ENCODE peak calls at places on chromosomes 2 and 18, in five cellular contexts. H is A549, R is spleen, N is uterus, E is psoas muscle. D is an unnamed sample.

GRCh38 chr18:23882616-23883276 is 131.8 kb upstream of the TTC39C start:
- DNase-seq in H (no peak), R (no peak), N (no peak), E (no peak), D (no peak)

GRCh38 chr18:5040476-5040875 is 156.6 kb downstream of the AKAIN1 start:
- DNase-seq in H (no peak), R (no peak), N (no peak), E (no peak), D (no peak)

GRCh38 chr18:26135563-26135962 is 1.9 kb downstream of the PSMA8 start:
- DNase-seq in H (no peak), R (no peak), N (no peak), E (no peak), D (no peak)

GRCh38 chr2:238132463-238133450 is 5.7 kb upstream of the KLHL30 start:
- DNase-seq in H (no peak), R (peak), N (no peak), E (peak), D (no peak)

GRCh38 chr2:74599676-74600075 is 45.2 kb downstream of the DOK1 start:
- DNase-seq in H (no peak), R (no peak), N (no peak), E (no peak), D (no peak)

GRCh38 chr2:232988444-232988843 is 24.6 kb downstream of the NGEF start:
- DNase-seq in H (peak), R (peak), N (peak), E (no peak), D (peak)

GRCh38 chr2:111634050-111634784 is 249.8 kb downstream of the ANAPC1 start:
- DNase-seq in H (no peak), R (no peak), N (no peak), E (no peak), D (no peak)

GRCh38 chr2:43950383-43951008 is 45.3 kb downstream of the LRPPRC start:
- DNase-seq in H (peak), R (no peak), N (no peak), E (no peak), D (peak)

GRCh38 chr2:96952976-96953610 is 33.3 kb downstream of the FAM178B start:
- DNase-seq in H (no peak), R (no peak), N (peak), E (peak), D (no peak)

GRCh38 chr18:1653873-1654272 is 749.2 kb downstream of the ADCYAP1 start:
- DNase-seq in H (no peak), R (no peak), N (no peak), E (no peak), D (no peak)

GRCh38 chr2:240568678-240569522 is 616 bp downstream of the RNPEPL1 start:
- DNase-seq in H (peak), R (peak), N (peak), E (peak), D (peak)

GRCh38 chr2:113214141-113214540 is 40.4 kb downstream of the PSD4 start:
- DNase-seq in H (no peak), R (no peak), N (no peak), E (no peak), D (no peak)

GRCh38 chr2:148201075-148202004 is 180.4 kb downstream of the MBD5 start:
- DNase-seq in H (peak), R (no peak), N (no peak), E (peak), D (peak)

GRCh38 chr2:239944706-239945551 is 80.2 kb downstream of the NDUFA10 start:
- DNase-seq in H (no peak), R (peak), N (peak), E (peak), D (no peak)

GRCh38 chr2:160388464-160389263 is 104.9 kb downstream of the RBMS1 start:
- DNase-seq in H (no peak), R (peak), N (no peak), E (peak), D (no peak)

GRCh38 chr2:128385365-128385764 is 66.7 kb upstream of the HS6ST1 start:
- DNase-seq in H (no peak), R (peak), N (peak), E (peak), D (no peak)

GRCh38 chr2:241776336-241777166 is at the start of gene GAL3ST2:
- DNase-seq in H (no peak), R (peak), N (no peak), E (no peak), D (no peak)

GRCh38 chr18:64019922-64020756 is 50.3 kb downstream of the SERPINB8 start:
- DNase-seq in H (no peak), R (no peak), N (no peak), E (no peak), D (no peak)

GRCh38 chr18:48917579-48918101 is 33.1 kb downstream of the SMAD7 start:
- DNase-seq in H (no peak), R (no peak), N (no peak), E (no peak), D (no peak)

GRCh38 chr2:21821697-21822227 is 698.0 kb downstream of the TDRD15 start:
- DNase-seq in H (no peak), R (no peak), N (no peak), E (no peak), D (no peak)

GRCh38 chr2:675982-676646 is 1.1 kb downstream of the TMEM18 start:
- DNase-seq in H (peak), R (no peak), N (peak), E (peak), D (no peak)

GRCh38 chr2:36277146-36277808 is 78.3 kb upstream of the CRIM1 start:
- DNase-seq in H (peak), R (no peak), N (no peak), E (no peak), D (no peak)

GRCh38 chr2:156338578-156338977 is 6.1 kb upstream of the NR4A2 start:
- DNase-seq in H (peak), R (no peak), N (no peak), E (no peak), D (no peak)

GRCh38 chr2:241636983-241637232 is at the start of gene THAP4:
- DNase-seq in H (no peak), R (peak), N (peak), E (no peak), D (no peak)

GRCh38 chr2:126835811-126836210 is 62.9 kb upstream of the TEX51 start:
- DNase-seq in H (no peak), R (peak), N (no peak), E (no peak), D (no peak)

GRCh38 chr2:112824701-112825099 is 11.9 kb downstream of the IL1B start:
- DNase-seq in H (no peak), R (no peak), N (no peak), E (no peak), D (no peak)

GRCh38 chr2:57460875-57461274 is 585.7 kb upstream of the VRK2 start:
- DNase-seq in H (no peak), R (no peak), N (no peak), E (no peak), D (no peak)

GRCh38 chr2:121130301-121130850 is 154.6 kb downstream of the TFCP2L1 start:
- DNase-seq in H (no peak), R (no peak), N (no peak), E (no peak), D (no peak)

GRCh38 chr2:18290386-18290785 is 270.1 kb downstream of the RDH14 start:
- DNase-seq in H (no peak), R (no peak), N (no peak), E (no peak), D (no peak)

GRCh38 chr2:28997237-28997846 is 16.2 kb downstream of the TOGARAM2 start:
- DNase-seq in H (no peak), R (peak), N (no peak), E (peak), D (no peak)

GRCh38 chr18:39742015-39742466 is 2176.4 kb upstream of the CELF4 start:
- DNase-seq in H (no peak), R (no peak), N (no peak), E (no peak), D (no peak)

GRCh38 chr2:172336681-172337080 is 90.7 kb upstream of the ITGA6 start:
- DNase-seq in H (no peak), R (no peak), N (no peak), E (no peak), D (no peak)

GRCh38 chr2:53033416-53033815 is 734.2 kb upstream of the CHAC2 start:
- DNase-seq in H (no peak), R (no peak), N (no peak), E (no peak), D (no peak)

GRCh38 chr2:110854355-110855081 is 122.1 kb downstream of the ACOXL start:
- DNase-seq in H (peak), R (no peak), N (no peak), E (no peak), D (peak)

GRCh38 chr2:43021791-43022500 is 204.5 kb downstream of the ZFP36L2 start:
- DNase-seq in H (no peak), R (peak), N (no peak), E (peak), D (no peak)

GRCh38 chr2:105747997-105748396 is 3.3 kb downstream of the NCK2 start:
- DNase-seq in H (no peak), R (no peak), N (no peak), E (no peak), D (no peak)

GRCh38 chr2:152504618-152505017 is 169.6 kb downstream of the FMNL2 start:
- DNase-seq in H (peak), R (no peak), N (no peak), E (no peak), D (no peak)

GRCh38 chr2:28510184-28510583 is 14.3 kb downstream of the PLB1 start:
- DNase-seq in H (no peak), R (no peak), N (no peak), E (peak), D (no peak)

GRCh38 chr18:63298393-63299015 is 21.1 kb downstream of the BCL2 start:
- DNase-seq in H (no peak), R (peak), N (no peak), E (no peak), D (no peak)

GRCh38 chr2:61109291-61109690 is 43.6 kb downstream of the SANBR start:
- DNase-seq in H (no peak), R (no peak), N (no peak), E (no peak), D (no peak)

GRCh38 chr2:174342600-174343342 is 8.0 kb downstream of the SP9 start:
- DNase-seq in H (no peak), R (peak), N (no peak), E (no peak), D (no peak)
- H3K4me3 ChIP-seq in H (no peak), R (peak), N (no peak), E (peak), D (no peak)

GRCh38 chr18:12840382-12840781 is 43.7 kb downstream of the PTPN2 start:
- DNase-seq in H (no peak), R (no peak), N (no peak), E (no peak), D (no peak)

GRCh38 chr18:12837747-12838146 is 46.3 kb downstream of the PTPN2 start:
- DNase-seq in H (peak), R (no peak), N (no peak), E (no peak), D (no peak)

GRCh38 chr18:12839526-12840196 is 44.4 kb downstream of the PTPN2 start:
- DNase-seq in H (no peak), R (no peak), N (no peak), E (no peak), D (no peak)

GRCh38 chr18:12838178-12838634 is 45.8 kb downstream of the PTPN2 start:
- DNase-seq in H (peak), R (no peak), N (peak), E (no peak), D (no peak)

DNA sequence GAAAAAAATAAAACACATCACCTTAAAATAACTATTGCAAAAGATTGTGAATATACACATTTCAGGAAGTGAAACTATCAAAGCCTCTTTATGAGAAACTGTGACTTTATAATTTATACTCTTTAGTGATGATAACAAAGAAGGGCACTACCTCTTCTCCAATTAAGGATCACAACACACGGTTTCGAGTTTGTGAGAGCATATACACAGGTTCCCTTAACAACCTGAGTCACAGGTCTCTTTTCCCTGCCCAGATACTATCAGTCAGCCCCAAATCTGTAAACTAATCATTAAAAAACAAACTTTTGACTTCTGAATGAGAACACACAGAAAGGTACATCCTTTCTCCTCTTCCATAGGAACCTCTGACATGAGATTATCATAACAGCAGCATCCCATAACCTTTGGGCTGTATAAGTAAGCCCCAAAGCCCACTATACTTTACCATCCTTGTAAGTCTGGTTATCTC is 44.9 kb downstream of the PTPN2 start:
- DNase-seq in H (peak), R (no peak), N (no peak), E (no peak), D (no peak)
- H3K4me3 ChIP-seq in H (no peak), R (no peak), N (no peak), E (no peak), D (no peak)

DNA sequence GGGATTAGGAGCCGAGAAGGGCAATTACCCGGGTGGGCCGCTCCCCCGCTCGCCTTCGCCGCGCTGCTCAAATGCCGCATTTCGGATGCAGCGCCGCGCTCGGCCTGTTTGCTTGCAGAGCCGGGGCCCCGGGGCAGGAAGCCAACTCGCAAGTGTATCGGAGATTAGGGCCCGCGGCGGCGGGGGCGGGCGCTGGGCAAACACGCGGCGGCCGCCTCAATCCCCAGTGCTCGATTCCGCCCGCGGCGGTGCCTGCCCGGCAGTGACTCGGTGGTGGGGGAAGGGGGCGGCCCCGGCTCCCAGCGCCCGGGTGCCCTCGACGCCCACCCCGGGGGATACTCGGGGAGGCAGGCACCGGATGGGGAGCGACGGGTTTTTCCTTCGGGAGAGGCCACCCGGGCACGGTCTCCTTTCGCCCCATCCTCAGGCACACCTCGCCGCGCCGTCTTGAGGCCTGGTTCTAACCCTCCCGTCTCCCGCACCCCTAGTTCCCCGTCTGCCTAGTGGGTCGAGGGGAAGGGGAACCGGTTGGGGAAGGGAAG is 26.6 kb upstream of the NOTO start:
- DNase-seq in H (no peak), R (peak), N (peak), E (peak), D (peak)
- H3K4me3 ChIP-seq in H (no peak), R (peak), N (peak), E (peak), D (peak)

GRCh38 chr2:108577099-108577498 is 42.8 kb downstream of the LIMS1 start:
- DNase-seq in H (peak), R (no peak), N (no peak), E (no peak), D (no peak)

GRCh38 chr2:108574332-108574731 is 40.1 kb downstream of the LIMS1 start:
- DNase-seq in H (no peak), R (no peak), N (no peak), E (no peak), D (no peak)

GRCh38 chr2:108573070-108573469 is 38.8 kb downstream of the LIMS1 start:
- DNase-seq in H (no peak), R (no peak), N (no peak), E (no peak), D (no peak)

GRCh38 chr2:108571262-108571661 is 37.0 kb downstream of the LIMS1 start:
- DNase-seq in H (no peak), R (no peak), N (no peak), E (no peak), D (no peak)

DNA sequence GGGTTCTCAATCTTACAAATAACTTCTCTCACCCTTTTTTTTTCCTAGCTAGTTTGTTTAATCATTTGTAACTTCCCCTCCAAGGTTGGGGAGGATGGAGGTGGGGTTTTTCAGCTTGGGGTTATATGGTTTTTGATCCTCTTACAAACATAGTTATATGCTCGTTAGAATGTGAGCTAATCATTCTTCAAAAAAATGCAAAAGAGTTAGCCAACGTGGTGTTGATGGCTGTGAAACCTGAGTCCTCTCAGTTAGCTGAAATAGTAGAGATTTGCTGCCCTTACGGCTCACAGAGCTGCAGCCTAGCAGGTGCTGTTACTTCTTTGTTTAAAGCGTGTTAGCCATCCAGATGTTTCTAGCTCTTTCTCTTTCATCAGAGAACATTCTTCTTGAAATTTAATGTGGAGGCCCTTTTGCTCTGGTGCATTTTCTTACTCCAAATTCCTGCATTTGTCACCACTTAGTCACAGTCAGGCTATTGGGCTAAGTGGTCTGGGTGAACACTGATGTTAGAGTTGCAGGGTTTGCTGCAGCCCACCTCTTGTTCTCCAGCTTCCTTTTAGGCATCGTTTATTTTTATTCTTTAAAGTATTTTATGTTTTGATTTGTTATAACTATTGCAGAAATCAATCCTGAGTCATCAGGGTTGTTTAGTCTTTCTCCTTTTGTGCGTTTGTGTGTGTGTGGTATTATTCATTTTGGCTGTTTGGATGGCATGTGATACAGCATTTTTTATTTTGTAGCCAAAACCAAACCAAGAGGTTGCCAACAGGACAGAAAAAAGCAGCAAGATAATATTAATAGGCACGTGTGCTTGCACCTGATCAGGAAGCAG is 41.1 kb downstream of the LIMS1 start:
- DNase-seq in H (peak), R (no peak), N (no peak), E (no peak), D (peak)
- H3K4me3 ChIP-seq in H (no peak), R (no peak), N (no peak), E (no peak), D (no peak)

DNA sequence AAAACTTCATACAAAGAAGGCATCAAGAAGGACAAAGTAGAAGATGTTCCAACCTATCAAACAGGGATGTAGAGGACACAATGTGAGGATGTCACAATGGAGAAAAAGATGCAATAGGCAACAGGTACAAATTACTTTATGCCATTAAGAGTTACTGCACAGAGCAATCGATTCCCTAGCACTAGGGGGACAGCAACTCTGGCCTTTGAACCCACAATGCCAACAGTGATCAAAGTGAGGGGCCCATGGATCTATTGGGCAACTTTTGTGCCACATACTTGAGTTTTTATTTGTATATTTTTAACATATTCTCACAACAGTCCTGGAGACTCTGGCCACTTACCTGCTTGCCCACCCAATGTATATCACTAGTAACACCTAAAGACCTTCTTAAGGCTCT is 220.2 kb downstream of the HNMT start:
- DNase-seq in H (no peak), R (no peak), N (no peak), E (no peak), D (no peak)
- H3K4me3 ChIP-seq in H (no peak), R (no peak), N (no peak), E (no peak), D (no peak)

GRCh38 chr2:62457555-62457954 is 48.4 kb downstream of the TMEM17 start:
- DNase-seq in H (no peak), R (no peak), N (no peak), E (no peak), D (no peak)

GRCh38 chr2:62456721-62457539 is 49.1 kb downstream of the TMEM17 start:
- DNase-seq in H (peak), R (peak), N (peak), E (peak), D (peak)

GRCh38 chr2:62459106-62459505 is 46.9 kb downstream of the TMEM17 start:
- DNase-seq in H (no peak), R (no peak), N (no peak), E (no peak), D (no peak)

GRCh38 chr2:62458206-62459035 is 47.6 kb downstream of the TMEM17 start:
- DNase-seq in H (no peak), R (no peak), N (no peak), E (peak), D (no peak)

DNA sequence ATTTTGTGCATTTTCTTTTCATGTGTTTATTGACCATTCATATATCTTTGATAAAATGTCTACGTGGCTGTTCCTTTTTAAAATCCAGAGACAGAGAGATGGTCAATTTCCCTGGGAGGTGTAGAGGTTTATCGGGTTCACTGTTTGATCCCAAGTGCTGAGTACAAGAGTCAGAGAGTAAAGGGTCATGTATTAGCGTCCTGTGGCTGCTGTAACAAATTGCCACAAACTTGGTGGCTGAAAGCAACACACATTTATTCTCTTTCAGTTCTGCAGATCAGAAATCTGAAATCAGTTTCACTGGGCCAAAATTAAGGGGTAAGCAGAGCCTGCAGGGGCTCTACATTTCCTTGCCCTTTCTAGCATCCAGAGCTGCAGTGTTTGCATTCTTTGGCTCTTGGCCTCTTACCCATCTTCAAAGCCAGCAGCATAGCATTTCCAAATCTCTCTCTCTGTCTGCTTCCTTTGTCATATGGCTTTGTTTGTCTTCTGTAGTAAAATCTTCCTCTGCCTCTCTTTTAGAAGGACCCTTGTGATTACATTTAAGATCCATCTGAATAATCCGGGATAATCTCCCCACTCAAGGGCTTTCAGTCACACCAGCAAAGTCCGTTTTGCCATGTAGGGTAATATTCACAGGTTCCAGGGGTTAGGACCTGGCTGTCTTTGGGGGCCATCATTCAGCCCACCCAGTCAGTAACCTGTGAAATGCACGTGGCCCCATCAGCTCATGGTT is 49.9 kb downstream of the TMEM17 start:
- DNase-seq in H (no peak), R (no peak), N (no peak), E (no peak), D (no peak)
- H3K4me3 ChIP-seq in H (no peak), R (no peak), N (no peak), E (no peak), D (peak)